ENCODE peak calls at places on chromosomes 7 and 10, in four cellular contexts. One of them, this sample, is unnamed.

GRCh38 chr10:948347-948746 is 16.8 kb upstream of the LARP4B start:
- DNase-seq in AG04450: no peak
- DNase-seq in caudate nucleus: no peak
- DNase-seq in H7: no peak
- DNase-seq in this sample: no peak

GRCh38 chr10:132360766-132361447 is 28.9 kb downstream of the LRRC27 start:
- DNase-seq in H7: peak
- DNase-seq in caudate nucleus: no peak
- DNase-seq in AG04450: no peak
- DNase-seq in this sample: no peak

GRCh38 chr7:107643407-107643806 is 17.2 kb upstream of the SLC26A4 start:
- DNase-seq in H7: peak
- DNase-seq in caudate nucleus: no peak
- DNase-seq in AG04450: no peak
- DNase-seq in this sample: no peak

GRCh38 chr7:51620690-51621089 is 304.1 kb upstream of the COBL start:
- DNase-seq in H7: peak
- DNase-seq in AG04450: no peak
- DNase-seq in caudate nucleus: no peak
- DNase-seq in this sample: no peak

GRCh38 chr10:24716295-24716694 is 7.4 kb downstream of the ARHGAP21 start:
- DNase-seq in caudate nucleus: no peak
- DNase-seq in AG04450: no peak
- DNase-seq in H7: peak
- DNase-seq in this sample: no peak

GRCh38 chr10:24858244-24858907 is 94.0 kb downstream of the PRTFDC1 start:
- DNase-seq in H7: no peak
- DNase-seq in AG04450: no peak
- DNase-seq in caudate nucleus: no peak
- DNase-seq in this sample: no peak

GRCh38 chr7:76358478-76359110 is at the start of gene YWHAG:
- DNase-seq in AG04450: peak
- DNase-seq in H7: peak
- DNase-seq in caudate nucleus: peak
- DNase-seq in this sample: no peak

GRCh38 chr7:25407932-25408480 is 179.7 kb upstream of the NPVF start:
- DNase-seq in AG04450: no peak
- DNase-seq in caudate nucleus: no peak
- DNase-seq in H7: no peak
- DNase-seq in this sample: no peak

GRCh38 chr7:151240942-151241754 is 7.3 kb downstream of the SMARCD3 start:
- DNase-seq in H7: peak
- DNase-seq in AG04450: no peak
- DNase-seq in caudate nucleus: no peak
- DNase-seq in this sample: no peak

GRCh38 chr10:125721035-125721434 is 1.5 kb downstream of the EDRF1 start:
- DNase-seq in H7: no peak
- DNase-seq in caudate nucleus: no peak
- DNase-seq in AG04450: no peak
- DNase-seq in this sample: no peak

GRCh38 chr7:150340024-150340749 is 1.2 kb downstream of the RARRES2 start:
- DNase-seq in caudate nucleus: no peak
- DNase-seq in H7: peak
- DNase-seq in AG04450: peak
- DNase-seq in this sample: no peak

GRCh38 chr7:112019932-112020331 is 186.3 kb downstream of the DOCK4 start:
- DNase-seq in AG04450: no peak
- DNase-seq in caudate nucleus: no peak
- DNase-seq in H7: no peak
- DNase-seq in this sample: no peak

GRCh38 chr7:94313926-94314325 is 80.8 kb upstream of the COL1A2 start:
- DNase-seq in caudate nucleus: no peak
- DNase-seq in AG04450: no peak
- DNase-seq in H7: no peak
- DNase-seq in this sample: no peak

GRCh38 chr7:157004050-157004838 is 6.2 kb downstream of the MNX1 start:
- DNase-seq in caudate nucleus: no peak
- DNase-seq in H7: peak
- DNase-seq in AG04450: no peak
- DNase-seq in this sample: no peak

GRCh38 chr10:896982-897381 is 34.5 kb downstream of the LARP4B start:
- DNase-seq in caudate nucleus: no peak
- DNase-seq in AG04450: no peak
- DNase-seq in H7: no peak
- DNase-seq in this sample: no peak

GRCh38 chr10:122336961-122337360 is 37.5 kb upstream of the PLEKHA1 start:
- DNase-seq in H7: no peak
- DNase-seq in caudate nucleus: no peak
- DNase-seq in AG04450: no peak
- DNase-seq in this sample: no peak

GRCh38 chr10:6208781-6209235 is 6.1 kb downstream of the PFKFB3 start:
- DNase-seq in H7: no peak
- DNase-seq in AG04450: no peak
- DNase-seq in caudate nucleus: no peak
- DNase-seq in this sample: no peak

This sample was measured in NCI-H1436 treated with DMSO at 0.1 percent for 48 hours.